ENCODE peak calls at places on chromosomes 16 and 17, in five cellular contexts. D is ovary, K is upper lobe of right lung, X is IMR-90, W is PC-3. Z is an unnamed sample. For H3K36me3, the result is how much of the 10 kb centered on the place peaks cover.

GRCh38 chr16:11051430-11052079 is 107.2 kb downstream of the CLEC16A start:
- DNase-seq in X (no peak), W (no peak), K (no peak), D (no peak), Z (no peak)

GRCh38 chr17:67129283-67129682 is 84.9 kb downstream of the CACNG1 start:
- DNase-seq in W (peak), X (peak), D (no peak), K (no peak), Z (no peak)

GRCh38 chr16:72427786-72428480 is 256.0 kb upstream of the PMFBP1 start:
- DNase-seq in X (no peak), W (no peak), K (no peak), D (no peak), Z (no peak)

GRCh38 chr16:24851700-24852099 is 5.9 kb downstream of the SLC5A11 start:
- DNase-seq in W (peak), D (no peak), X (peak), K (no peak), Z (no peak)

GRCh38 chr16:73268311-73268997 is 220.5 kb upstream of the ZFHX3 start:
- DNase-seq in K (no peak), D (no peak), W (no peak), X (peak), Z (no peak)

GRCh38 chr17:60392845-60393702 is 1.1 kb upstream of the USP32 start:
- DNase-seq in X (peak), D (no peak), K (peak), W (peak), Z (no peak)

GRCh38 chr17:75242461-75243042 is 18.9 kb downstream of the GGA3 start:
- DNase-seq in D (no peak), X (no peak), W (no peak), K (no peak), Z (no peak)

GRCh38 chr17:50638572-50638850 is 3.8 kb downstream of the ABCC3 start:
- DNase-seq in W (peak), D (no peak), X (peak), K (no peak), Z (no peak)

GRCh38 chr16:1794908-1795666 is 1.6 kb upstream of the IGFALS start:
- DNase-seq in X (no peak), D (no peak), W (no peak), K (no peak), Z (no peak)

GRCh38 chr16:75258807-75259141 is 7.3 kb upstream of the BCAR1 start:
- DNase-seq in X (no peak), K (no peak), D (no peak), W (no peak), Z (no peak)

GRCh38 chr17:6303664-6304063 is 131.3 kb downstream of the AIPL1 start:
- DNase-seq in X (no peak), W (peak), D (no peak), K (no peak), Z (no peak)

GRCh38 chr16:2715519-2715918 is 4.5 kb downstream of the PRSS27 start:
- DNase-seq in X (peak), W (no peak), K (peak), D (peak), Z (no peak)

GRCh38 chr16:85750021-85750826 is 672 bp downstream of the C16orf74 start:
- DNase-seq in K (peak), D (peak), W (peak), X (peak), Z (no peak)

GRCh38 chr17:6479626-6480324 is 35.5 kb downstream of the PIMREG start:
- DNase-seq in K (no peak), D (no peak), X (no peak), W (no peak), Z (no peak)

GRCh38 chr16:4927661-4928060 is 9.3 kb downstream of the PPL start:
- DNase-seq in W (no peak), K (no peak), X (no peak), D (no peak), Z (no peak)

GRCh38 chr17:50365649-50366393 is 7.2 kb downstream of the MRPL27 start:
- DNase-seq in D (peak), X (no peak), W (no peak), K (no peak), Z (no peak)

GRCh38 chr17:81551458-81552243 is 502 bp downstream of the FAAP100 start:
- DNase-seq in D (no peak), K (no peak), X (peak), W (peak), Z (no peak)

GRCh38 chr16:85956426-85956825 is 57.5 kb downstream of the IRF8 start:
- DNase-seq in X (no peak), K (no peak), W (no peak), D (no peak), Z (no peak)

GRCh38 chr16:77387810-77388209 is 47.0 kb downstream of the ADAMTS18 start:
- DNase-seq in D (no peak), X (no peak), W (peak), K (no peak), Z (no peak)

GRCh38 chr16:1615761-1616160 is 3.6 kb downstream of the CRAMP1 start:
- DNase-seq in W (no peak), X (peak), D (no peak), K (no peak), Z (no peak)

GRCh38 chr17:72614871-72615626 is 477.4 kb downstream of the SLC39A11 start:
- DNase-seq in W (peak), X (peak), D (no peak), K (no peak), Z (peak)

DNA sequence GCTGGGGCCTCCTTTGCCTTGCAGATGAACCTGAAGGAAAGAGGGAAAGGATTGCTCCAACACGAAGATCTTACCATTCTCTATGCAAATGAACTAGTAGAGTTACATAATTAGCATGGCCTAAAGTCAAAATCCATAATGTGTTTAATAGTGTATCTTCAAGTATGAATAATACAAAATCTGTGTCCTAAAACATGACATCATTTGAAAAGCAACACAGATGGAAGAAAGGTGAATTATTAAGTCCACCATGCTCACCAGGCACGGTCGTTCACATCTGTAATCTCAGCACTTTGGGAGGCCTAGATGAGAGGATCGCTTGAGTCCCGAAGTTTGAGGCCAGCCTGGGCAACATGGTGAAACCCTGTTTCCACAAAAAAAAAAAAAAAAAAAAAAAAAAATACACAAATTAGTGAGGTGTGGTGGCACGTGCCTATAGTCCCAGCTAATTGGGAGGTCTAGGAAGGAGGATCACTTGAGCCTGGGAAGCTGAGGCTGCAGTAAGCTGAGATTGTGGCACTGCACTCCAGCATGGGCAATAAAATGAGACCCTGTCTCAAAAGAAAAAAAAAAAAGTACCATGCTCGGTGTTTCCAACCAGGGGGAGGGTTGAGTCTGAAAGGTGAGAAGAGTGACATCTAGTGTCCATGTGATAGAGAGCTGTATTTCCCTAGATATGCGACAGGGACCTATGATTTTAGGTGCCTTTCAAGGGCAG is 6.4 kb downstream of the VWA3A start:
- DNase-seq in W (peak), X (peak), K (no peak), D (no peak), Z (no peak)
- H3K36me3 ChIP-seq in W (under half), X (under half), K (under half), D (under half), Z (under half)

GRCh38 chr16:55905651-55906050 is 30.5 kb upstream of the CES5A start:
- DNase-seq in D (no peak), K (no peak), X (no peak), W (no peak), Z (no peak)
- TF ChIP-seq CTCF in D (no peak), K (no peak), X (no peak), W (no peak), Z (no peak)

GRCh38 chr17:78804777-78805176 is 22.7 kb upstream of the CYTH1 start:
- DNase-seq in W (no peak), K (no peak), D (no peak), X (no peak), Z (no peak)
- H3K36me3 ChIP-seq in W (half or more), K (half or more), D (under half), X (half or more), Z (under half)

GRCh38 chr16:66551362-66551761 is 1.0 kb upstream of the CKLF start:
- DNase-seq in X (peak), W (peak), K (no peak), D (no peak), Z (no peak)
- TF ChIP-seq CTCF in X (peak), W (peak), K (peak), D (no peak), Z (no peak)

DNA sequence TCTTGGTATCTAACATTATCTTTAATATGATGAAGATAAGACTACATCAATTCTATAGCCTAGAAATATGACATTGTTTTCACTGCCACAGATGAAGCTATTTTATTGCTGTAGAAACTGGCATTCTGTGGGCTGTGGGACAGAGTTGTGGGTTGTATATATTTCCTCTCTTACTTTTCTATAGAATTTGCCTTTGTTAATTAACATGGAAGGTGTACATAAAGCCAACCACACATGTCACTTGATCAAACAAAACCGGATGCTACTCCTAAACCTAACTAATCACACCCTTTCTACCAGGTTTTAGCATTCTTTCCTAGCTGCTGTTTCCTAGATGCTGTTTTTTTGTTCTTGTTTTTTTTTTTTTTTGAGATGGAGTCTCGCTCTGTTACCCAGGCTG is 81.2 kb upstream of the ATP2A3 start:
- DNase-seq in W (no peak), X (no peak), D (no peak), K (no peak), Z (no peak)
- H3K36me3 ChIP-seq in W (under half), X (under half), D (under half), K (half or more), Z (under half)

DNA sequence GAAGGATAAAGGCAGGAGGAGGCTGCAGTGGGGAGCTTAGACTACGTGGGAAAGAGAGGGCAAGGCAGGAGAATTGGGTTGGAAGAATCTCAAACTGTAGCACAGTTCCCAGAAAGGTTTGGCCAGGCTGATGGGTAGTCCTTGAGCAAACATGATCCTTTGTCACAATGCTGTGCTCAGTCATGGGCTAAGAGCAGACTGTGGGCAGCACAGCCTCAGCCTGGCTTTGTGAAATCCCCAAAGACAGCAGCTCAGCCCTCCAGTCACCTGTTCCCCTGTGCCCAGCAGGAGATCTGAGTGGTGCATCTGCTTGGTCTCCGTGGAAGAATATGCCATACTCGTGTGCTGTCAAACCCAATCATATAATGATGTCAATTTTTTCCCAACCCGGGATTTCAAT is 10.6 kb upstream of the ENGASE start:
- DNase-seq in D (no peak), W (no peak), X (no peak), K (no peak), Z (no peak)
- TF ChIP-seq CTCF in D (no peak), W (no peak), X (no peak), K (no peak), Z (no peak)

DNA sequence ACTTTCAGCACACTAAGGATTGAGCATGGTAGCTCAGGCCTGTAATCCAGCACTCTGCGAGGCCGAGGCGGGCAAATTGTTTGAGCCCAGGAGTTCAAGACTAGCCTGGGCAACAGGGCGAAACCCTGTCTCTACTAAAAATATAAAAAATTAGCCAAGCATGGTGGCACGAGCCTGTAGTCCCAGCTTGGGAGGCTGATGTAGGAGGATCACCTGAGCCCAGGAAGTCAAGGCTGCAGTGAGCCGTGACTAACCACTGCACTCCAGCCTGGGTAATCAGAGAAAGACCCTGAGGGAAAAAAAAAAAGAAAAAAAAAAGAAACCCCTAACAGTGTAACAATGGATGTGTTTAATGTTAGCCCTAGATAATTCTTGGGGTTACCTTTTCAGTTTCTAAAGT is 24.0 kb downstream of the PARN start:
- DNase-seq in D (no peak), K (no peak), W (no peak), X (no peak), Z (no peak)
- H3K36me3 ChIP-seq in D (under half), K (half or more), W (under half), X (under half), Z (under half)

GRCh38 chr17:32142857-32143524 is 689 bp downstream of the RHOT1 start:
- DNase-seq in D (no peak), K (peak), W (peak), X (peak), Z (no peak)

GRCh38 chr17:32143525-32143865 is 1.2 kb downstream of the RHOT1 start:
- DNase-seq in K (no peak), W (no peak), X (no peak), D (no peak), Z (no peak)

GRCh38 chr17:32141690-32142037 is 638 bp upstream of the RHOT1 start:
- DNase-seq in D (no peak), K (no peak), X (no peak), W (peak), Z (no peak)

GRCh38 chr17:32136856-32137255 is 5.4 kb upstream of the RHOT1 start:
- DNase-seq in K (no peak), X (no peak), D (no peak), W (no peak), Z (no peak)

DNA sequence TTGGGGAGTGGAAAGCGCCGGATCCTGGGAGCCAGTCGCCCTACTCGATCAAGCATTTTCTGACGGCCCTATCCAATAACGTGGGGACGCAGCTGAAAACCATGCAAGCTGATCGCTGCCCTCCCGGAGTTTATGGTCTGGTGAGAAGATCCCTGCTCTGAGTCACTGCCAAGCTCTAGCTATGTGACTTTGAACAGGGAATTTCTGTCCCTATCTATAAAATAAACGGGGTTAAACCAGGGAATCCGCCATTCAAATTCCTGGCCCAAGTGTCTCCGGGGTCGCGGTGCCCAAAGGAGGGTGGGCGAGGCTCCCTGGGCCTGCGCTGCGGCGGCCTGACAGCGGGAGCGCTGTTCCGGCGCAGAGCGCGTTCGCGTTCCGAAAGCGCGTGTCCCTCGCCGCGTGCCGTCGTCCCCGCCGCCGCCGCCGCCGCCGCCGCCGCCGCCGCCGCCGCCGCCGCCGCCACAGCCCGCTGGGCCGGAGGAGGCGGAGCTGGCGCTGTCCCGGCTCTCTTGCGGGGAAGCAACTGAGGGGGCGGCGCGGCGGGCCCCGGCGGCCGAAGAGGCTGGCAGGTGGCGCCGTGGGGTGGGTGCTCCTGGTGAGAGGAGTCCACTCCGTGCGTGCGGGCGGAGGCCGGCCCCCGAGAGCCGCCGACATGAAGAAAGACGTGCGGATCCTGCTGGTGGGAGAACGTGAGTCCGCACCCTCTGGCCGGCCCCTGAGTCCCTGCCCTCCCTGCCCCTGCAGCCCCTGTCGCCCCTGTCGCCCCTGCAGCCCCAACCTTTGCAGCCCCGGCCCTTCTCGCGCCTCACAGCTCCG is at the start of gene RHOT1:
- DNase-seq in K (peak), W (peak), X (peak), D (peak), Z (no peak)
- TF ChIP-seq CTCF in K (peak), W (peak), X (peak), D (peak), Z (peak)

Z was measured in kidney epithelial cell.